ENCODE peak calls at places on chromosomes 5 and 9, in four cellular contexts. C is SK-N-SH, K is suprapubic skin, A is endothelial cell of umbilical vein. I is an unnamed sample.

GRCh38 chr5:135195267-135195603 is 161.2 kb upstream of the PITX1 start:
- DNase-seq in C (no peak), K (no peak), A (no peak), I (no peak)

GRCh38 chr9:84294551-84294950 is 46.0 kb downstream of the SLC28A3 start:
- DNase-seq in C (no peak), K (no peak), A (no peak), I (no peak)

GRCh38 chr9:90017704-90018103 is 412.9 kb downstream of the GADD45G start:
- DNase-seq in C (no peak), K (no peak), A (no peak), I (no peak)

GRCh38 chr5:175478384-175479124 is at the start of gene SFXN1:
- DNase-seq in C (peak), K (peak), A (peak), I (no peak)

GRCh38 chr5:55600086-55600485 is 65.3 kb upstream of the PLPP1 start:
- DNase-seq in C (no peak), K (no peak), A (no peak), I (no peak)

GRCh38 chr5:164650427-164650826 is 1145.0 kb downstream of the MAT2B start:
- DNase-seq in C (no peak), K (no peak), A (no peak), I (no peak)

GRCh38 chr5:156815988-156816599 is 34.0 kb upstream of the PPP1R2B start:
- DNase-seq in C (peak), K (no peak), A (no peak), I (no peak)

GRCh38 chr9:6938447-6938846 is 180.7 kb downstream of the KDM4C start:
- DNase-seq in C (no peak), K (no peak), A (no peak), I (no peak)

GRCh38 chr9:35071814-35072460 is 488 bp downstream of the VCP start:
- DNase-seq in C (peak), K (peak), A (peak), I (no peak)
- TF ChIP-seq POLR2AphosphoS5 in C (no peak), K (peak), A (peak), I (no peak)

DNA sequence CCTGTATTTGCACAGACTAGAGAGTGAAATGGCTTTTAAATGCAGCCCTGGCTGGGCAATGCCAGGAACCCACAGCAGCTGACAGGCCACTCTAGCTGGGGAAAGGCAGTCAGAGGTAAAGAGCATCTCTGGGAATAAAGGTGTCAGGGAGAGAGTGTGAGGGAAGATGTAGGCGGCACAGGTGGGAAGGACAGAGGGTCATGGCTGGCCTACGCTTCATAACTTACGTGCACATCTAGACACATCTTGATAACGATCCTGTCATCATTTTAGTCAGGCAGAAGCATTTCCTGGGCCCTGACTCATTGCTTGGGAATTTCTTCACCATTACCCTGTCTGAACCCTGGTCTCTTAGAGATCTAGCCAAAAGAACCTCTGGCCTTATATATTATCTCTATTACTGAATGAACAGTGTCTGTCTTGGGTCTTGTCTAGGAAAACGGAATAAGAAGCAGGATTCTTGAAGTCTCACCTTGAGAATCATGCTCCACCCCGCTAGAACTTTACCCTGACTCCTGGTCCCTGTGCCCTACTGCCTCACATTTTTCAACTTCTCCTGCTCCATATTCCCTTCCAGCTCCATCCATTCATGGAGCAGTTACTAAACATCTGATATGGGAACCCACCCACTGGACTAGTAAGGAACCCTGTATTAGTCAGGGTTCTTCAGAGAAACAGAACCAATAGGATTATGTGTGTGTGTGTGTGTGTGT is 106.4 kb upstream of the ELL2 start:
- DNase-seq in C (no peak), K (no peak), A (peak), I (peak)
- H3K27ac ChIP-seq in C (peak), K (no peak), A (peak), I (peak)

GRCh38 chr9:98175762-98176161 is 16.7 kb downstream of the CORO2A start:
- DNase-seq in C (no peak), K (no peak), A (no peak), I (no peak)
- TF ChIP-seq POLR2AphosphoS5 in C (no peak), K (no peak), A (no peak), I (no peak)

GRCh38 chr9:93173365-93174150 is 10.4 kb upstream of the WNK2 start:
- DNase-seq in C (no peak), K (no peak), A (no peak), I (no peak)
- H3K27ac ChIP-seq in C (no peak), K (no peak), A (no peak), I (no peak)

GRCh38 chr5:65482280-65482726 is 583 bp upstream of the ADAMTS6 start:
- DNase-seq in C (peak), K (no peak), A (peak), I (no peak)

GRCh38 chr5:65481171-65481575 is 547 bp downstream of the ADAMTS6 start:
- DNase-seq in C (peak), K (no peak), A (peak), I (no peak)

GRCh38 chr5:65479527-65479926 is 2.2 kb downstream of the ADAMTS6 start:
- DNase-seq in C (no peak), K (no peak), A (peak), I (no peak)

GRCh38 chr5:65481635-65482271 is at the start of gene ADAMTS6:
- DNase-seq in C (peak), K (peak), A (peak), I (no peak)

GRCh38 chr5:65480306-65480865 is 1.3 kb downstream of the ADAMTS6 start:
- DNase-seq in C (peak), K (peak), A (peak), I (no peak)
- TF ChIP-seq POLR2AphosphoS5 in C (peak), K (no peak), A (peak), I (no peak)

GRCh38 chr5:75509956-75510355 is 1.5 kb downstream of the CERT1 start:
- DNase-seq in C (peak), K (no peak), A (peak), I (no peak)

GRCh38 chr5:75512383-75513074 is 838 bp downstream of the POLK start:
- DNase-seq in C (no peak), K (no peak), A (no peak), I (no peak)

GRCh38 chr5:75510417-75510835 is 1.0 kb downstream of the CERT1 start:
- DNase-seq in C (no peak), K (no peak), A (no peak), I (peak)

GRCh38 chr5:75510836-75511434 is 494 bp downstream of the CERT1 start:
- DNase-seq in C (peak), K (peak), A (peak), I (no peak)

DNA sequence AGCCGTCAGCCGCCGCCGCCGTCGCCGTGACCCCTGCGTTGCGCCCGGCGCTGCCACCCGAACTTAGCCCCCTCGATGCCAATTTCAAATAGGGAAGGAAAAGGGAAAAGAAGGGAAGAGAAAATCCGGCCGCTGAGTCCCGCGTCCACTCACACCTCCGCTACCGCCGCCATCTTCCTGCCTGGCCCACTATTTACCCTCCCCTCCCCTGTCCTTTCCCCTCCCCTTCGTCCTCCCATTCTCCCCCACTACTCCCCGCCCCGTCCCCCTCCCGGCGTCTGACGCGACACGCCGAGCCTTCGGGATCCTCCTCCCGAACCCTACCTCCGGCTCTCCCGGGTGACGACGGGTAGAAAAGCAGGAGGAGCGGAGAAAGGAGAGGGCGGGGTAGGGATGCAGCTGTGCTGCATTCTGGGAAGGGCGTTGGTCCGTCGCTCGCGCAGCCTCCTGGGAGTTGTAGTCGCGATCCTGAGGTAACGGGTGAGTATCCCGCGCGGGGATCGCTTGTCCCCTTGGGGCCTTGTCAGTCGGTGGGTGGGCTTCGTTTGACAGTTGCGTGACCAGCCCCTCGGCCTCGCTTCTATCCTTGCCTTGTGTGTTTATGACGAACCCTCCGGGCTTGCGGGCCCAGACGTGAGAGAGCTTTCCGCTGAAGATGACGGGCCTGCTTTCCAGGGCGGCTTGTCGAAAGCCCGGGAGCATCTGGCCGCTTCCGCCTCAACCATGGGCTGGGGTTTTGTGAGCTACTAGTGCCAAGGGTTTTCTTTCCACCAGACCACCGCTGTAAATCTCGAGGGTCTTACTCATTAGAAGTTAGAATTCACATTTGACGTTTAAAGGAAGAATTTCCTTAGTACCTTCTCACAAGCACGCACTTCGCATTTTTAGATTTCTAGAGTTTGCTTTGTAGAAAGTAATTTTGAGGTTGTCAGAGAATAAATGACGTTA is at the start of the genes CERT1 and POLK:
- DNase-seq in C (peak), K (peak), A (peak), I (peak)
- H3K27ac ChIP-seq in C (peak), K (peak), A (peak), I (peak)